ENCODE peak calls at places on chromosomes 5 and 9, in four cellular contexts. A, B, S and O are unnamed samples. For H3K4me1, the result is how much of the 10 kb centered on the place peaks cover.

GRCh38 chr9:69153707-69154521 is 20.2 kb upstream of the TJP2 start:
- DNase-seq in A (no peak), B (peak), S (no peak), O (no peak)

GRCh38 chr5:40475546-40475945 is 204.2 kb upstream of the PTGER4 start:
- DNase-seq in A (peak), B (no peak), S (no peak), O (no peak)

GRCh38 chr9:130199605-130200004 is 27.4 kb downstream of the NCS1 start:
- DNase-seq in A (peak), B (no peak), S (peak), O (no peak)

GRCh38 chr5:181221792-181222629 is 1.1 kb upstream of the TRIM41 start:
- DNase-seq in A (peak), B (peak), S (peak), O (peak)

GRCh38 chr9:115395511-115396021 is 277.6 kb upstream of the TNC start:
- DNase-seq in A (peak), B (no peak), S (peak), O (no peak)

GRCh38 chr5:98750693-98751092 is 22.8 kb upstream of the RGMB start:
- DNase-seq in A (no peak), B (peak), S (no peak), O (peak)

GRCh38 chr9:129944501-129945116 is 98.4 kb downstream of the FNBP1 start:
- DNase-seq in A (no peak), B (no peak), S (no peak), O (no peak)

GRCh38 chr9:109968702-109969450 is 188.9 kb downstream of the PALM2AKAP2 start:
- DNase-seq in A (peak), B (peak), S (no peak), O (no peak)

GRCh38 chr9:20783057-20784038 is 99.3 kb downstream of the FOCAD start:
- DNase-seq in A (peak), B (no peak), S (peak), O (no peak)

GRCh38 chr9:3868466-3868865 is 342.7 kb upstream of the RFX3 start:
- DNase-seq in A (no peak), B (no peak), S (no peak), O (no peak)

GRCh38 chr5:35902032-35902681 is 36.3 kb downstream of the CAPSL start:
- DNase-seq in A (peak), B (no peak), S (no peak), O (peak)

GRCh38 chr5:122129332-122129731 is at the start of gene ZNF474:
- DNase-seq in A (peak), B (peak), S (peak), O (no peak)

GRCh38 chr5:33470544-33470943 is 29.8 kb downstream of the TARS1 start:
- DNase-seq in A (peak), B (no peak), S (peak), O (no peak)

GRCh38 chr5:121949885-121950284 is 11.9 kb upstream of the SRFBP1 start:
- DNase-seq in A (peak), B (peak), S (peak), O (peak)

GRCh38 chr5:96292582-96293247 is 140.3 kb downstream of the PCSK1 start:
- DNase-seq in A (no peak), B (no peak), S (no peak), O (no peak)

GRCh38 chr5:76500633-76501393 is 97.7 kb downstream of the IQGAP2 start:
- DNase-seq in A (peak), B (no peak), S (peak), O (no peak)

GRCh38 chr9:109972026-109973005 is 192.3 kb downstream of the PALM2AKAP2 start:
- DNase-seq in A (no peak), B (no peak), S (no peak), O (no peak)

GRCh38 chr5:38556599-38557308 is at the start of gene LIFR:
- DNase-seq in A (peak), B (peak), S (peak), O (no peak)

GRCh38 chr9:74663456-74663855 is 166.3 kb downstream of the RORB start:
- DNase-seq in A (no peak), B (no peak), S (peak), O (no peak)

GRCh38 chr5:79774171-79774854 is 84.7 kb downstream of the CMYA5 start:
- DNase-seq in A (peak), B (peak), S (peak), O (peak)

GRCh38 chr5:137699291-137700281 is 36.3 kb downstream of the KLHL3 start:
- DNase-seq in A (peak), B (no peak), S (peak), O (no peak)

GRCh38 chr9:38026840-38027527 is 42.0 kb downstream of the SHB start:
- DNase-seq in A (no peak), B (no peak), S (no peak), O (no peak)

GRCh38 chr9:131478421-131478868 is 24.3 kb upstream of the POMT1 start:
- DNase-seq in A (no peak), B (peak), S (peak), O (peak)

GRCh38 chr9:89941875-89942274 is 337.1 kb downstream of the GADD45G start:
- DNase-seq in A (peak), B (no peak), S (peak), O (no peak)
- H3K27ac ChIP-seq in A (no peak), B (no peak), S (no peak), O (no peak)

DNA sequence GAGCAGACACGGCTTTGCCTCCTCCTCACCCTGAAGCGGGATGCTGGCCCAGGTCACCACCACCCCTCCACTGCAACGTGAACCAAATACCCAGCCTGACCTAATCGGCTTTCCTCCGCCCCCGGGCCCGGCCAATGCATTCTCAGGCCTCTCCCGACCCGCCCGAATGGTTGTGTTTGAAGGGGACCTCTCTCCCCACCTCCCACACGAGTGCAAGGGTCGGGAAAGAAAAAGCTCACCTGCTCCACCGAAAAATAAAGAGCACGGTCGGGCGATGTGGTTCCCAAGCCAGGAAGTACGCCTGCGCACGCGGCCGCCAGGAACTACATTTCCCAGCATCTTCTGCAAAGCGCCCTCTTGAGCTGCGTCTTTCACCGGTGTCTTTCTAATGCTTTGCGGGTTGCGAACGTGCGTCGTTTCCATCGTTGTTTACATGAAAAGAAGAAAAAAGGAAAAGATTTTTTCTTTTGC is at the start of gene ZNF883:
- DNase-seq in A (peak), B (peak), S (peak), O (no peak)
- H2AFZ ChIP-seq in A (peak), B (peak), S (peak), O (no peak)

GRCh38 chr9:136853596-136854112 is 1.5 kb downstream of the MAMDC4 start:
- DNase-seq in A (no peak), B (no peak), S (no peak), O (no peak)
- H3K4me1 ChIP-seq in A (under half), B (under half), S (under half), O (under half)

DNA sequence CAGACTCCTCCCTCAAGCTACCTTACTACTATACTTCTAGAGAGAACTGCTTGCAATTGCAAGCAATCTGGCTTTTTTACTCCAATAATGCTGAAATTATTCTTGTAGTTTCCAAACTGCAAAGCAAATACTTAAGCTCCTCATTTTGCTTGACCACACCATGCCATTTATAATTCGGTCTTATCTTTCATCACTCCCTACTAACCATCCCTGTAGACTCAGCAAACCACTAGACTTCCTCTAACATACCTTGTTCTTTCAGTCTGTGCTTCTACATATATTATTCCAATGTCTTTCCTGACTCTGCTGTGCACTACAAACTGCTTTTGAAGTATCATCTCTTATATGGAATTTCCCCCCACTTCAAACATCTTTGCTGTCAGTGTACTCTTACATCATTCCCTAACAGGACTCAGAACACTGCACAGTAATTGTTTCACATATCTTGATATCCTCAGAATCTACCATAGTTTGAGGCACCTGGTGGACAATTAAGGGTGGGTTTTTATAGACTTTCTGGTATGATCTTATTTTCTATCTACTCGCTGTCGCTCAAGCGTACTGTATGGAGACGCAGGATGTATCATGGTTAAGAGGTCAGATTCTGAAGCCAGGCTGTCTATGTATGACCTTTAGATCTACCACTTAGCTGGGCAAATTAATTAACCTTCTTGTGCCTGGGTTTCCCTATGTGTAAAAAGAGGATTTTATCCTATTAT is 2.8 kb downstream of the IL6ST start:
- DNase-seq in A (no peak), B (no peak), S (peak), O (no peak)
- H3K27ac ChIP-seq in A (peak), B (no peak), S (peak), O (no peak)

DNA sequence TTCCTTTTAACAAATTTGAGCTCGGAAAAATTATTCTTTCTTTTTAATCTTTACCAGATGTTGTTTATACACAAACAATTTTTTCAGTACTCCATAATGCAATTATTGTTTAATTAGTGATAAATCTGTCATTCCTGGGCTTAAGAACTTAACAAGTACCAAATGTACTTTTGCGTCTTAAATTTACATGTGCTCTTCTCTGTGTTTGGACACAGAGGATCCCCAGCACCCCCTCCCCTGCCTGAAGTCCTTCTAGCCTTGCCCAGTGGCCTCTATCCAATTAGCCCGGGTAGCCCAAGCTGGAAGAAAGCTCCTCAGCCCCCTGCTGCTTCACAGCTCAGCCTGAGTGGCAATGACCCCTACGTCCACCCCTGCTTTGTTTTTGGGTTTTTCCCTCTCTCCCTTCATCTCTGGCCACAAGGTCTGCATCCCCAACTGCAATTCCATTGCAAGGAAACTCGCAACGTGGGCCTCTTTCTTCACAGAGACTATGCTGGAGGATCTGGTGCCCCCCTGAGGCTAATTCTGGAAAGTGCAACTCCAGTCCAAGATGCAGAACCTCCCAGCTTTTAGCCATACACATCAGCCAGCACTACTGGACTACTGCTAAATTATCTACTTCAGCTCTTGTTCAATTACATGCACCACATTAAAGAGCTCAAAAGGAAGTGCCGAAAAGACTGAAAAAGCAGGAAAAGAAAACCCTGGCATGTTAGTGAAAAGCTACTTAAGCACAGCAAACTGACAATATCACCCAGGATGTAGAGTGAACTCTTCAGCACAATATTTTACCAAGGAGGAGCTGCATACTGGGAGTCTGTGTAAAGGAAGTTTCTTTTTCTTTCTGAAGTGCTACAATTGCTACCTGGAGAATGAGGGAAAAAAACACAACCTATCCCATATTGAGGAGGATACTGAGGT is 186.2 kb downstream of the FANCC start:
- DNase-seq in A (peak), B (peak), S (peak), O (peak)
- H2AFZ ChIP-seq in A (peak), B (no peak), S (peak), O (no peak)